ENCODE peak calls at places on chromosomes 3 and 15, in six cellular contexts. I is SK-N-SH, A is GM12878, D is HepG2, O is K562, X is H1. C is an unnamed sample.
A peak's percentile ranks its signal among the peaks of the same experiment; 100 is the strongest.

GRCh38 chr15:93664180-93664951 is 567.0 kb upstream of the MCTP2 start:
- DNase-seq in I (no peak), X (no peak), A (no peak), D (no peak), O (no peak), C (no peak)

GRCh38 chr15:65402971-65403370 is 19.8 kb downstream of the IGDCC4 start:
- DNase-seq in A (no peak), X (no peak), O (no peak), D (no peak), I (no peak), C (no peak)

GRCh38 chr3:147299656-147300055 is 106.7 kb downstream of the ZIC4 start:
- DNase-seq in O (no peak), I (no peak), A (no peak), X (no peak), D (no peak), C (no peak)

GRCh38 chr3:170869645-170870593 is at the start of gene RPL22L1:
- DNase-seq in A (peak; percentile 91), O (peak; percentile 81), D (peak; percentile 90), I (peak; percentile 87), X (peak; percentile 77), C (peak; percentile 95)

GRCh38 chr3:19543212-19543841 is 390.7 kb downstream of the EFHB start:
- DNase-seq in A (peak; percentile 25), D (peak; percentile 15), O (no peak), I (peak; percentile 24), X (no peak), C (no peak)

GRCh38 chr15:85726446-85726845 is 68.3 kb downstream of the KLHL25 start:
- DNase-seq in X (no peak), I (no peak), D (no peak), O (no peak), A (no peak), C (no peak)

GRCh38 chr3:126468028-126468891 is 7.4 kb downstream of the ZXDC start:
- DNase-seq in X (no peak), O (no peak), D (no peak), I (no peak), A (no peak), C (peak; percentile 84)

GRCh38 chr15:56174649-56175048 is 69.0 kb downstream of the RFX7 start:
- DNase-seq in I (no peak), A (no peak), D (no peak), O (no peak), X (no peak), C (no peak)

GRCh38 chr15:65377976-65378366 is at the start of gene IGDCC3:
- DNase-seq in X (no peak), D (peak; percentile 81), I (peak; percentile 85), A (no peak), O (peak; percentile 38), C (no peak)

GRCh38 chr3:20023663-20024417 is 11.8 kb upstream of the PP2D1 start:
- DNase-seq in I (no peak), X (no peak), D (no peak), O (no peak), A (no peak), C (peak; percentile 74)

GRCh38 chr15:91110407-91110806 is 10.3 kb downstream of the SV2B start:
- DNase-seq in A (no peak), O (no peak), X (no peak), I (no peak), D (no peak), C (no peak)

GRCh38 chr3:8453153-8453552 is 48.5 kb upstream of the LMCD1 start:
- DNase-seq in I (no peak), O (no peak), X (no peak), A (no peak), D (no peak), C (no peak)

GRCh38 chr3:117200962-117201361 is 491.4 kb downstream of the TUSC7 start:
- DNase-seq in I (no peak), X (no peak), A (no peak), D (no peak), O (no peak), C (no peak)

GRCh38 chr3:42655980-42656679 is 2.6 kb downstream of the ZBTB47 start:
- DNase-seq in X (no peak), O (peak; percentile 52), D (no peak), I (peak; percentile 30), A (no peak), C (no peak)

GRCh38 chr15:65660927-65661326 is 39.2 kb downstream of the SLC24A1 start:
- DNase-seq in X (no peak), D (no peak), I (no peak), O (no peak), A (no peak), C (peak; percentile 35)

DNA sequence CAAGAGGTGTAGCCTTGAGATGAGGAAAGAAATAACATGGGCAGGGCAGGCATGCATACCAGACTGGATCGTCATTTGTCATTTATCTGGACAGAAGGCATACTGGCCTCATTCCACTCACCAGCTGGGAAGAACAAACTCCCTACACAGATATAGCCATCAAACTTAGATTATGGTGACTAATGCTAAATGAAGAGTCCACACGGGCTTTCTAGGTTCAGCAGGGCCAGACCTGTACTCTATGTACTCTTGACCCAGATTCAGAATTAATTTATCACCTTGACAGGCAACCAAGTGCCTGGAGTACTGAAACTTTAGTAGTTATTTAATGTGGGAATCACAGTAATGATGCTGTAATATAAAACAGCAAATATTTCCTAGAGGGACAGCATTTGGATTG is 164.3 kb upstream of the IL12A start:
- DNase-seq in D (peak; percentile 34), X (no peak), O (no peak), A (no peak), I (no peak), C (no peak)
- TF ChIP-seq POLR2AphosphoS5 in D (no peak), X (no peak), O (no peak), A (no peak), I (peak; percentile 47), C (no peak)

DNA sequence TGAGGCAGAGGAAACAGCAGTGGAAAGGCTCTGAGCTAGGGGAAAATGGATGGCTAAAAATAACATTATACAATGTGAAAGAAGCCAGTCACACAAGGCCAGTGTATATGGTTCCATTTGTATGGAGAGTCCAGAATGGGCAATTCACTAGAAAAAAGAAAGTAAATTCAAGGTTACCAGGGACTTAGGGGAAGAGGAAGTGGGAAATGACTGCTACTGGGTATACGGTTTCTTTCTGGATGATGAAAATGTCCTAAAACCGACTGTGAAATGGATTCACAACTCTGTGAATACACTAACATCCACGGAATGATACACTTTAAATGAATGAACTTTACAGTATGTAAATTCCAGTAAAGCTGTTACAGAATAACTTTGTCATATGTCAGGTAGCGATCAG is 25.4 kb upstream of the IQSEC1 start:
- DNase-seq in I (no peak), X (no peak), O (no peak), D (no peak), A (no peak), C (no peak)
- TF ChIP-seq GABPA in I (no peak), X (no peak), O (no peak), D (no peak), A (no peak), C (no peak)

GRCh38 chr15:62603757-62604156 is 438.7 kb upstream of the C2CD4B start:
- DNase-seq in X (no peak), A (no peak), I (no peak), O (no peak), D (no peak), C (no peak)
- TF ChIP-seq POLR2AphosphoS5 in X (no peak), A (no peak), I (no peak), O (no peak), D (no peak), C (no peak)

GRCh38 chr3:165185707-165186327 is 10.4 kb downstream of the SLITRK3 start:
- DNase-seq in D (peak; percentile 55), A (peak; percentile 0), O (peak; percentile 44), X (no peak), I (peak; percentile 64), C (peak; percentile 3)
- TF ChIP-seq GABPA in D (no peak), A (no peak), O (no peak), X (no peak), I (no peak), C (no peak)

GRCh38 chr15:48493084-48493762 is 152.3 kb downstream of the FBN1 start:
- DNase-seq in D (no peak), X (no peak), O (no peak), I (no peak), A (no peak), C (no peak)
- TF ChIP-seq POLR2AphosphoS5 in D (no peak), X (no peak), O (no peak), I (peak; percentile 80), A (no peak), C (no peak)